ENCODE peak calls at places on chromosomes 4 and X, in eight cellular contexts. X is lower lobe of right lung, G is colonic mucosa, U is CD14-positive monocyte, K is GM20000, M is GM13976, C is activated B cell treated with CpG ODN at 0.5 μM for 24 hours, N is heart right ventricle. V is an unnamed sample.

GRCh38 chr4:13659341-13660070 is 32.0 kb upstream of the BOD1L1 start:
- DNase-seq in X (no peak), G (no peak), U (no peak), K (no peak), M (no peak), C (no peak), N (no peak), V (no peak)

GRCh38 chrX:111719426-111720210 is 38.6 kb downstream of the ALG13 start:
- DNase-seq in X (no peak), G (no peak), U (no peak), K (peak; percentile 1), M (no peak), C (no peak), N (no peak), V (no peak)

GRCh38 chr4:138410266-138410665 is 168.1 kb upstream of the SLC7A11 start:
- DNase-seq in X (no peak), G (no peak), U (no peak), K (no peak), M (peak; percentile 13), C (no peak), N (peak; percentile 48), V (no peak)

GRCh38 chr4:99574530-99575314 is at the start of gene MTTP:
- DNase-seq in X (no peak), G (no peak), U (no peak), K (peak; percentile 7), M (peak; percentile 17), C (no peak), N (no peak), V (no peak)

GRCh38 chr4:8656711-8657380 is 64.3 kb downstream of the CPZ start:
- DNase-seq in X (no peak), G (no peak), U (no peak), K (no peak), M (no peak), C (no peak), N (no peak), V (no peak)

GRCh38 chr4:69731826-69732225 is 28.6 kb downstream of the SULT1B1 start:
- DNase-seq in X (no peak), G (no peak), U (no peak), K (no peak), M (no peak), C (no peak), N (no peak), V (no peak)

GRCh38 chr4:34158883-34159282 is 2085.4 kb downstream of the ARAP2 start:
- DNase-seq in X (no peak), G (no peak), U (no peak), K (no peak), M (no peak), C (no peak), N (no peak), V (no peak)

GRCh38 chr4:8414377-8414776 is 26.1 kb downstream of the ACOX3 start:
- DNase-seq in X (no peak), G (no peak), U (no peak), K (no peak), M (no peak), C (no peak), N (no peak), V (no peak)

GRCh38 chr4:128513664-128514484 is 226.3 kb upstream of the PGRMC2 start:
- DNase-seq in X (no peak), G (no peak), U (no peak), K (no peak), M (no peak), C (no peak), N (no peak), V (no peak)

GRCh38 chr4:82989567-82990429 is 20.8 kb downstream of the LIN54 start:
- DNase-seq in X (no peak), G (no peak), U (no peak), K (peak; percentile 53), M (peak; percentile 72), C (no peak), N (no peak), V (no peak)

GRCh38 chr4:113256946-113257345 is 207.5 kb downstream of the ANK2 start:
- DNase-seq in X (no peak), G (no peak), U (no peak), K (no peak), M (no peak), C (no peak), N (no peak), V (no peak)

GRCh38 chr4:99640676-99641075 is 17.0 kb downstream of the C4orf54 start:
- DNase-seq in X (no peak), G (no peak), U (no peak), K (no peak), M (no peak), C (no peak), N (no peak), V (no peak)

GRCh38 chrX:56564921-56565861 is 1.8 kb downstream of the UBQLN2 start:
- DNase-seq in X (no peak), G (peak; percentile 21), U (no peak), K (no peak), M (no peak), C (no peak), N (no peak), V (no peak)

GRCh38 chr4:90121961-90122748 is 5.0 kb upstream of the CCSER1 start:
- DNase-seq in X (no peak), G (no peak), U (no peak), K (no peak), M (no peak), C (no peak), N (no peak), V (no peak)

GRCh38 chrX:38515291-38515690 is 46.1 kb upstream of the TSPAN7 start:
- DNase-seq in X (no peak), G (no peak), U (no peak), K (no peak), M (no peak), C (no peak), N (no peak), V (no peak)

GRCh38 chrX:69988955-69989394 is 60.8 kb downstream of the AWAT2 start:
- DNase-seq in X (no peak), G (no peak), U (no peak), K (no peak), M (no peak), C (no peak), N (peak; percentile 28), V (no peak)

GRCh38 chr4:72360075-72360474 is 208.9 kb downstream of the ADAMTS3 start:
- DNase-seq in X (no peak), G (no peak), U (no peak), K (no peak), M (no peak), C (no peak), N (no peak), V (no peak)
- TF ChIP-seq CTCF in X (no peak), G (no peak), U (no peak), K (no peak), M (no peak), C (no peak), N (no peak), V (no peak)

GRCh38 chr4:26786916-26787315 is 73.7 kb upstream of the STIM2 start:
- DNase-seq in X (no peak), G (no peak), U (no peak), K (no peak), M (no peak), C (no peak), N (no peak), V (no peak)

GRCh38 chr4:26788341-26788733 is 72.3 kb upstream of the STIM2 start:
- DNase-seq in X (no peak), G (no peak), U (no peak), K (no peak), M (no peak), C (no peak), N (no peak), V (no peak)

GRCh38 chr4:26789208-26789607 is 71.4 kb upstream of the STIM2 start:
- DNase-seq in X (no peak), G (no peak), U (no peak), K (no peak), M (no peak), C (no peak), N (no peak), V (no peak)

GRCh38 chr4:26785766-26786165 is 74.9 kb upstream of the STIM2 start:
- DNase-seq in X (no peak), G (no peak), U (no peak), K (no peak), M (no peak), C (no peak), N (no peak), V (no peak)

DNA sequence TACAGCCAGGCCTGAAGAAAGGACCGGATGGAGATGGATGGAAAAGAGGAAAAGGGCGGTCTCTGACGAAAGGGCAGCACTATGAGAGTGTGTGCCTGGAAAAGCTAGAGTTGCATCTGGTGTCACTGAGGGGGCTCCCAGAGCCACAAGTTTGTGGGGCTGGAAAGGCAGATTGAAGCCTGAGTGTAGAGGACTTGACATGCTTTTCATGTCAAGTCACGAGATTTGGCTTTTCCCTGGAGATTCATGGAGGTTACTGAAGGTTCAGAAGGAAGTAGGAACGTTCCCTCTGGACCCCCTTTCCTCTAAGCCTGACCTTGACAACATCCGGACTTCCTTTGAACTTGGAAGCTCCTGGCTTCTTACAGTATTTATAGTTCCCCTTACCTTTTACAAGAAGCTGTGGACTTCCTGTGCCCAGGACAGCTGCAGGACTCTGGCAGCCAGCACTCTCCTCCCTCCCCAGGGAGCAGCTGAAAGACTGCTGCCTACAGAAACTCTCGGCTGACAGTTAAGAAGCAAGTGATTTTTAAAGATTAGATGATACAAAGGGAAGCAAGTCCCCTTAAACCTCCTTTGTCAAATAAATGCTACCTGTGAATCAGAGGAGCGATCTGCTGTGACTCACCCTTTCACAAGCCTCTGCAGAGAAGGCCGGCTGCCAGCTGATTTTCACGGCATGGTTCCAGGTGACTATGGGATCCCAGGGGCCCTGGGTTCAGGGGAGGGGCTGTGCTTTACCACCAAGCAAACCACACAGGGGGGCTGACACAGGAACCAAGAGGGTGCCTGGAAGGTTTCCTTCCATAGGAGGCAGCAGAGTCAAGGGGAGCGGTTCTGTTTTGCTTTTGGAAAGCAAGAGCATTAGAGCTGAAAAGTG is 72.9 kb upstream of the STIM2 start:
- DNase-seq in X (no peak), G (peak; percentile 57), U (no peak), K (no peak), M (no peak), C (no peak), N (peak; percentile 36), V (no peak)
- TF ChIP-seq CTCF in X (peak; percentile 41), G (peak; percentile 12), U (peak; percentile 39), K (no peak), M (peak; percentile 28), C (no peak), N (peak; percentile 55), V (peak; percentile 56)

GRCh38 chrX:23031600-23031999 is 31.8 kb downstream of the DDX53 start:
- DNase-seq in X (no peak), G (no peak), U (no peak), K (no peak), M (no peak), C (no peak), N (no peak), V (no peak)

DNA sequence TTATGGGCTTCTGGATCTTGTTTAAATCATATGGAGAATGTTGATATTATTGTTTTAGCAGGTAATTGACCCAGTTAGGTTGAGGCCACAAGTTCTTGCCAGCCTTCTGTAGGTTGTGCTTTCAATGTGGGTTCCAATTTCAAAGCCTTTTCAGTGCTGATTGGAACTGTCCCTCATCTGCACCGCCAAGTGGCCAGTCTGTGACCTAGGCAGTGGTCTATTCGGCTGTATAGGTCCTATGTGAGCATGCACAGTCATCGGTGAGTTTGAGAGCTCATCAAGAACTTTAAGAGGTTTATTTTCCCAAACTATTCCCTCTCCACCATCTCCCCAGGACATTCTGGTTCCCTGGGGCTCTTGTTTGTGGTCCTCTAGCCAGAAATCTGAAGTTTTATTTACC is 35.7 kb downstream of the DDX53 start:
- DNase-seq in X (no peak), G (no peak), U (no peak), K (no peak), M (no peak), C (no peak), N (no peak), V (no peak)
- TF ChIP-seq CTCF in X (no peak), G (no peak), U (no peak), K (no peak), M (no peak), C (no peak), N (no peak), V (no peak)

GRCh38 chr4:175891863-175892262 is 79.8 kb upstream of the GPM6A start:
- DNase-seq in X (no peak), G (no peak), U (no peak), K (peak; percentile 3), M (peak; percentile 12), C (no peak), N (no peak), V (no peak)
- TF ChIP-seq CTCF in X (no peak), G (no peak), U (no peak), K (no peak), M (peak; percentile 21), C (no peak), N (no peak), V (peak; percentile 54)